ENCODE peak calls at places on chromosomes 16 and 17, in eight cellular contexts. K is left ventricle myocardium inferior, J is mesenchymal stem cell, P is cardiac muscle cell, W is PC-3, X is IMR-90, N is spleen, T is osteoblast. U is an unnamed sample.

GRCh38 chr16:66364117-66364958 is 2.2 kb upstream of the CDH5 start:
- DNase-seq in K (peak; percentile 62), J (peak; percentile 20), P (no peak), W (peak; percentile 53), X (no peak), N (no peak), T (peak; percentile 91), U (peak; percentile 68)

GRCh38 chr17:9022553-9023388 is 1.5 kb downstream of the NTN1 start:
- DNase-seq in K (peak; percentile 18), J (peak; percentile 9), P (peak; percentile 60), W (no peak), X (no peak), N (no peak), T (peak; percentile 74), U (peak; percentile 79)

GRCh38 chr17:10210151-10210574 is 11.8 kb upstream of the GAS7 start:
- DNase-seq in K (no peak), J (peak; percentile 22), P (no peak), W (peak; percentile 31), X (peak; percentile 58), N (no peak), T (no peak), U (peak; percentile 51)

GRCh38 chr17:75872434-75873351 is 5.7 kb downstream of the TRIM47 start:
- DNase-seq in K (peak; percentile 80), J (peak; percentile 96), P (peak; percentile 77), W (peak; percentile 80), X (peak; percentile 63), N (peak; percentile 86), T (peak; percentile 98), U (peak; percentile 75)

GRCh38 chr16:30775381-30776099 is 11.5 kb downstream of the ZNF629 start:
- DNase-seq in K (peak; percentile 87), J (peak; percentile 83), P (peak; percentile 88), W (peak; percentile 70), X (peak; percentile 76), N (peak; percentile 92), T (peak; percentile 99), U (peak; percentile 99)

GRCh38 chr17:50317121-50317520 is 28.8 kb upstream of the XYLT2 start:
- DNase-seq in K (no peak), J (no peak), P (no peak), W (no peak), X (no peak), N (no peak), T (no peak), U (no peak)

GRCh38 chr17:48604770-48605329 is at the start of gene HOXB6:
- DNase-seq in K (no peak), J (peak; percentile 89), P (no peak), W (peak; percentile 79), X (no peak), N (no peak), T (no peak), U (no peak)

GRCh38 chr17:78995761-78996451 is 13.7 kb downstream of the CANT1 start:
- DNase-seq in K (no peak), J (no peak), P (no peak), W (peak; percentile 96), X (no peak), N (no peak), T (peak; percentile 57), U (peak; percentile 30)

GRCh38 chr16:10252155-10252554 is 69.9 kb upstream of the GRIN2A start:
- DNase-seq in K (no peak), J (no peak), P (no peak), W (no peak), X (no peak), N (peak; percentile 64), T (no peak), U (no peak)

GRCh38 chr16:87918866-87919680 is 17.3 kb downstream of the CA5A start:
- DNase-seq in K (peak; percentile 63), J (no peak), P (no peak), W (no peak), X (no peak), N (no peak), T (peak; percentile 73), U (no peak)

GRCh38 chr17:72985882-72986720 is 106.4 kb downstream of the SLC39A11 start:
- DNase-seq in K (peak; percentile 44), J (peak; percentile 66), P (peak; percentile 79), W (peak; percentile 88), X (peak; percentile 80), N (peak; percentile 80), T (peak; percentile 77), U (peak; percentile 83)

GRCh38 chr16:11004351-11004750 is 60.0 kb downstream of the CLEC16A start:
- DNase-seq in K (no peak), J (no peak), P (no peak), W (no peak), X (peak; percentile 51), N (no peak), T (no peak), U (no peak)

GRCh38 chr17:9648521-9649110 is 3.3 kb downstream of the USP43 start:
- DNase-seq in K (no peak), J (peak; percentile 23), P (no peak), W (no peak), X (no peak), N (no peak), T (no peak), U (peak; percentile 56)

GRCh38 chr17:80773243-80773991 is 218.2 kb upstream of the CHMP6 start:
- DNase-seq in K (peak; percentile 27), J (peak; percentile 82), P (no peak), W (no peak), X (peak; percentile 80), N (no peak), T (peak; percentile 77), U (peak; percentile 78)

GRCh38 chr17:49715717-49716279 is 8.0 kb upstream of the SLC35B1 start:
- DNase-seq in K (no peak), J (no peak), P (no peak), W (no peak), X (no peak), N (no peak), T (no peak), U (no peak)

GRCh38 chr17:64128787-64129514 is 993 bp downstream of the ERN1 start:
- DNase-seq in K (no peak), J (peak; percentile 56), P (no peak), W (peak; percentile 59), X (no peak), N (no peak), T (peak; percentile 76), U (no peak)

DNA sequence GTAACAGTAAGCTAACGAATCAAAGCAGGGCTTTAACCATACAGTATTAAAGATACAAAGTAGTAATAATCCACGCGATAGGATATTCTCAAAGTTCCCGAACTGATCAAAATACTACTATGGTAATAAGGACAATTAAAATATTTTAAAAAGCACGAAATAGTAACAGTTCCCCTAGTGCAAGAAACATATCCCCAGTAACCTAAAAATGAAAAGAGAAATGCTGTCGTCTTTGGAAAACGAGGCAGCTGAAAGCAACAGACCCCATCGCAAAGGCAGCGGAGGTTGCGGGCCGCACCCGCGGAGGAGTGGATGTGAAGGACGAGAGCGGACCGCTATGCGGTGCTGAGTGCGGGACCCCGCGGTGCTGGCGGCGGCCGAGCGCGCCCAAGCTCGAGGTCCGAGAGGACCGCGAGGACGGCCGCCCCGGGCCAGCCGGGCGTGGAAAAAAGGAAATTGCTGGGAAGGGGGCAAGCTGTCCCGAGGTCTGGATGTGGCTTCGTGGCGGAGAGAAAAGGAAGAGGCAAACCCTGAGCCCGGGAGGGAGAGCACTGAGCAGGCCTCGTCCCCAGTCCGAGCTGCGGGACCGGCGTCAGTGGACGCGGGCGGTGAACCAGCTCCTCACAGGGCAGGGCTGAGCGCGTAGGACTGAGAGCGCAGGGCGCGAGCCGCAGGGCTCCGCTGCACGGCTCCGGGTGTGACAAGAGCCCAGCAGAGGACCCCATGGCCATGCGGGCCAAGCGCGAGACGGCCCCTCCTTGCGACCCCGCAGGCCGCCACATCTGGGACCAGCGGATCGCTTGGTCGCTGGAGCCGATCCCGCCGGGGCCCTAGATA is 2.1 kb downstream of the TBX4 start:
- DNase-seq in K (no peak), J (peak; percentile 32), P (peak; percentile 53), W (no peak), X (no peak), N (peak; percentile 72), T (peak; percentile 96), U (peak; percentile 79)
- H3K4me3 ChIP-seq in K (peak overlapping the region; percentile 19), J (no peak overlapping the region), P (no peak overlapping the region), W (no peak overlapping the region), X (no peak overlapping the region), N (no peak overlapping the region), T (peak overlapping the region; percentile 40), U (no peak overlapping the region)

GRCh38 chr16:24520983-24521382 is 18.4 kb upstream of the RBBP6 start:
- DNase-seq in K (no peak), J (no peak), P (no peak), W (peak; percentile 87), X (no peak), N (no peak), T (no peak), U (no peak)
- H3K27me3 ChIP-seq in K (no peaks in the 10 kb centered on the region), J (peaks cover 2% of the 10 kb centered on the region), P (no peaks in the 10 kb centered on the region), W (no peaks in the 10 kb centered on the region), X (peaks cover 2% of the 10 kb centered on the region), N (no peaks in the 10 kb centered on the region), T (peaks cover 11% of the 10 kb centered on the region), U (no peaks in the 10 kb centered on the region)

GRCh38 chr16:1460602-1461138 is 14.2 kb downstream of the CLCN7 start:
- DNase-seq in K (no peak), J (no peak), P (no peak), W (no peak), X (no peak), N (no peak), T (no peak), U (no peak)

GRCh38 chr16:1459967-1460366 is 14.9 kb downstream of the CLCN7 start:
- DNase-seq in K (no peak), J (no peak), P (no peak), W (no peak), X (no peak), N (no peak), T (no peak), U (no peak)

GRCh38 chr16:1458336-1458976 is 14.1 kb upstream of the CCDC154 start:
- DNase-seq in K (no peak), J (no peak), P (no peak), W (no peak), X (peak; percentile 41), N (no peak), T (no peak), U (no peak)

GRCh38 chr16:1457489-1458245 is 13.3 kb upstream of the CCDC154 start:
- DNase-seq in K (no peak), J (no peak), P (no peak), W (no peak), X (no peak), N (no peak), T (no peak), U (no peak)

DNA sequence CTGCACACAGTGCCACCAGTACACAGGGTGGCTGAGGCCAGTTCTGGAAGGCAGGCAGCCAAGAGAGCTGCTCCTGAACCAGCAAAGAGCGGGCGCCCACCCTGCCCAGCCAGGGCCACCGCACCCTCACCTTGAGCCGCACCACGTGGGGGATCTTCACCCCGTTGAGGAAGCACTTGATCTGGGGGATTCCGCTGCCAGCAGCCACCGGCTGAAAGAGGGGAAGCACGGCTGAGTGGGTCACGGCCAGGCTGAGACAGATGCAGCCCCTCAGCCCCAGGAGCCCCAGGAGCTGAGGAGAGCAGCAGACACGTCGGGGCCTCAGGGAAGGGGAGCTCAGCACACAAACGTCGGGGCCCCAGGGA is 14.6 kb upstream of the CCDC154 start:
- DNase-seq in K (no peak), J (no peak), P (no peak), W (no peak), X (no peak), N (peak; percentile 93), T (no peak), U (no peak)
- H3K36me3 ChIP-seq in K (peaks cover 67% of the 10 kb centered on the region), J (peaks cover 73% of the 10 kb centered on the region), P (peaks cover 8% of the 10 kb centered on the region), W (no peaks in the 10 kb centered on the region), X (peaks cover 46% of the 10 kb centered on the region), N (peaks cover 94% of the 10 kb centered on the region), T (peaks cover 9% of the 10 kb centered on the region), U (peaks cover 2% of the 10 kb centered on the region)

DNA sequence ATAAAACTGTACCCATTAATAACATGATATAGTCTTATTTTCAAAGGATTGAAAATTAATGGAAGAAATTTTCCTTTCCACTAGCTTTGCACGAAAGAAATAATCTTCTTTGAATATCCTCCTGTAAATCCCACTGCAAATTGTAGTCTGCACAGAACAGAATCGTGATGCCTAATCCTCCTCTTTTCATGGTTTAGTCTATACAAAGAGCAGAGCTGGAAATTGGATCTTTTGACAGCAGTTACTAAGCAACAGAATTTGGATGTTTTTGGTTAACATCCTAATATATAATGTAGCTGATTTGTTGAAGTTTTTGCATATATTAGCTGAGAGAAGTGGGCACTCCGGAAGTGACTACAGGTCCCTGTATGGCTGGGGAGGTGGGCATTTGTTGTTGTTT is 98.6 kb downstream of the WNT3 start:
- DNase-seq in K (no peak), J (no peak), P (no peak), W (no peak), X (no peak), N (no peak), T (no peak), U (no peak)
- H3K4me3 ChIP-seq in K (no peak overlapping the region), J (no peak overlapping the region), P (no peak overlapping the region), W (no peak overlapping the region), X (no peak overlapping the region), N (no peak overlapping the region), T (no peak overlapping the region), U (no peak overlapping the region)

U was measured in H7.